ENCODE peak calls at places on chromosomes 13 and 19, in four cellular contexts. G is AG09319, I is nephron progenitor cell, M is NCI-H345. D is an unnamed sample.

GRCh38 chr19:10871711-10872550 is 578 bp downstream of the CARM1 start:
- DNase-seq in M (peak; percentile 26), I (peak; percentile 64), G (no peak), D (no peak)

GRCh38 chr13:92390217-92390616 is 836.4 kb upstream of the GPC6 start:
- DNase-seq in I (no peak), G (no peak), M (peak; percentile 76), D (peak; percentile 99)

GRCh38 chr19:54029930-54030490 is 33.7 kb downstream of the VSTM1 start:
- DNase-seq in I (peak; percentile 76), G (peak; percentile 27), M (peak; percentile 24), D (peak; percentile 43)

GRCh38 chr19:43687660-43687997 is 17.7 kb upstream of the PLAUR start:
- DNase-seq in M (no peak), I (no peak), G (no peak), D (no peak)

GRCh38 chr13:112775791-112776279 is 86.0 kb downstream of the ATP11A start:
- DNase-seq in I (no peak), M (no peak), G (no peak), D (no peak)

GRCh38 chr19:52028780-52029123 is 573 bp upstream of the ZNF614 start:
- DNase-seq in I (no peak), M (no peak), G (no peak), D (no peak)

GRCh38 chr19:18086590-18087138 is at the start of gene IL12RB1:
- DNase-seq in I (no peak), M (no peak), G (no peak), D (no peak)

GRCh38 chr19:29266001-29266400 is 53.0 kb upstream of the UQCRFS1 start:
- DNase-seq in G (no peak), M (no peak), I (no peak), D (no peak)

GRCh38 chr19:12786149-12786870 is 5.0 kb upstream of the JUNB start:
- DNase-seq in M (no peak), I (no peak), G (no peak), D (no peak)

GRCh38 chr19:16899566-16900075 is 10.8 kb downstream of the F2RL3 start:
- DNase-seq in G (no peak), M (no peak), I (peak; percentile 44), D (no peak)

GRCh38 chr19:44814517-44814916 is 5.6 kb downstream of the BCAM start:
- DNase-seq in G (no peak), I (no peak), M (no peak), D (no peak)

GRCh38 chr13:110559429-110559943 is 2.0 kb downstream of the RAB20 start:
- DNase-seq in M (no peak), G (no peak), I (no peak), D (no peak)

D was measured in NCI-H1092 treated with DMSO at 0.1 percent for 48 hours.